ENCODE peak calls at places on chromosomes 5 and 9, in eight cellular contexts. One of them, this sample, is unnamed.

GRCh38 chr9:28661853-28662252 is 1088.6 kb upstream of the C9orf72 start:
- DNase-seq in lower leg skin: no peak
- DNase-seq in GF-D8: no peak
- DNase-seq in thyroid gland: no peak
- DNase-seq in stimulated activated CD4-positive, alpha-beta T cell treated with anti-CD3 and anti-CD28 coated beads, Interleukin-1b, Interleukin-23, amount 100 ng/mL, for 24 hours: no peak
- DNase-seq in AG09309: no peak
- DNase-seq in EL: no peak
- DNase-seq in left kidney: no peak
- DNase-seq in this sample: no peak

GRCh38 chr5:74259572-74259971 is 381.0 kb downstream of the ENC1 start:
- DNase-seq in AG09309: no peak
- DNase-seq in EL: no peak
- DNase-seq in stimulated activated CD4-positive, alpha-beta T cell treated with anti-CD3 and anti-CD28 coated beads, Interleukin-1b, Interleukin-23, amount 100 ng/mL, for 24 hours: no peak
- DNase-seq in lower leg skin: no peak
- DNase-seq in GF-D8: no peak
- DNase-seq in left kidney: no peak
- DNase-seq in thyroid gland: no peak
- DNase-seq in this sample: no peak

GRCh38 chr9:137056739-137057407 is 3.0 kb upstream of the ENTPD2 start:
- DNase-seq in left kidney: no peak
- DNase-seq in GF-D8: no peak
- DNase-seq in thyroid gland: no peak
- DNase-seq in stimulated activated CD4-positive, alpha-beta T cell treated with anti-CD3 and anti-CD28 coated beads, Interleukin-1b, Interleukin-23, amount 100 ng/mL, for 24 hours: no peak
- DNase-seq in lower leg skin: no peak
- DNase-seq in AG09309: no peak
- DNase-seq in EL: no peak
- DNase-seq in this sample: no peak

GRCh38 chr9:98341157-98342102 is 86.0 kb upstream of the TBC1D2 start:
- DNase-seq in GF-D8: no peak
- DNase-seq in lower leg skin: no peak
- DNase-seq in AG09309: no peak
- DNase-seq in stimulated activated CD4-positive, alpha-beta T cell treated with anti-CD3 and anti-CD28 coated beads, Interleukin-1b, Interleukin-23, amount 100 ng/mL, for 24 hours: no peak
- DNase-seq in EL: no peak
- DNase-seq in left kidney: no peak
- DNase-seq in thyroid gland: no peak
- DNase-seq in this sample: no peak

GRCh38 chr9:115635680-115636383 is 517.8 kb upstream of the PAPPA start:
- DNase-seq in lower leg skin: no peak
- DNase-seq in EL: no peak
- DNase-seq in GF-D8: no peak
- DNase-seq in left kidney: no peak
- DNase-seq in AG09309: no peak
- DNase-seq in thyroid gland: no peak
- DNase-seq in stimulated activated CD4-positive, alpha-beta T cell treated with anti-CD3 and anti-CD28 coated beads, Interleukin-1b, Interleukin-23, amount 100 ng/mL, for 24 hours: no peak
- DNase-seq in this sample: no peak

GRCh38 chr5:133341915-133342710 is 270.2 kb downstream of the FSTL4 start:
- DNase-seq in lower leg skin: no peak
- DNase-seq in EL: no peak
- DNase-seq in left kidney: peak
- DNase-seq in AG09309: no peak
- DNase-seq in GF-D8: no peak
- DNase-seq in stimulated activated CD4-positive, alpha-beta T cell treated with anti-CD3 and anti-CD28 coated beads, Interleukin-1b, Interleukin-23, amount 100 ng/mL, for 24 hours: no peak
- DNase-seq in thyroid gland: no peak
- DNase-seq in this sample: no peak

GRCh38 chr5:128774605-128775004 is 190.7 kb upstream of the SLC27A6 start:
- DNase-seq in AG09309: peak
- DNase-seq in GF-D8: peak
- DNase-seq in lower leg skin: no peak
- DNase-seq in thyroid gland: no peak
- DNase-seq in stimulated activated CD4-positive, alpha-beta T cell treated with anti-CD3 and anti-CD28 coated beads, Interleukin-1b, Interleukin-23, amount 100 ng/mL, for 24 hours: no peak
- DNase-seq in left kidney: no peak
- DNase-seq in EL: no peak
- DNase-seq in this sample: no peak

GRCh38 chr5:122559676-122560075 is 215.2 kb upstream of the SNX2 start:
- DNase-seq in EL: peak
- DNase-seq in thyroid gland: no peak
- DNase-seq in lower leg skin: no peak
- DNase-seq in left kidney: no peak
- DNase-seq in stimulated activated CD4-positive, alpha-beta T cell treated with anti-CD3 and anti-CD28 coated beads, Interleukin-1b, Interleukin-23, amount 100 ng/mL, for 24 hours: no peak
- DNase-seq in GF-D8: no peak
- DNase-seq in AG09309: no peak
- DNase-seq in this sample: no peak

GRCh38 chr5:75558972-75559632 is 47.4 kb downstream of the POLK start:
- DNase-seq in AG09309: peak
- DNase-seq in GF-D8: peak
- DNase-seq in thyroid gland: no peak
- DNase-seq in EL: no peak
- DNase-seq in left kidney: no peak
- DNase-seq in lower leg skin: no peak
- DNase-seq in stimulated activated CD4-positive, alpha-beta T cell treated with anti-CD3 and anti-CD28 coated beads, Interleukin-1b, Interleukin-23, amount 100 ng/mL, for 24 hours: no peak
- DNase-seq in this sample: no peak

GRCh38 chr9:128819716-128820664 is 1.7 kb downstream of the ENDOG start:
- DNase-seq in thyroid gland: no peak
- DNase-seq in stimulated activated CD4-positive, alpha-beta T cell treated with anti-CD3 and anti-CD28 coated beads, Interleukin-1b, Interleukin-23, amount 100 ng/mL, for 24 hours: no peak
- DNase-seq in lower leg skin: no peak
- DNase-seq in left kidney: peak
- DNase-seq in EL: no peak
- DNase-seq in GF-D8: no peak
- DNase-seq in AG09309: no peak
- DNase-seq in this sample: no peak